ENCODE peak calls at places on chromosome 20, in eight cellular contexts. S is fibroblast of mammary gland, E is left ventricle myocardium inferior, B is fibroblast of lung, M is psoas muscle, A is cardiac muscle cell, U is bronchial epithelial cell, Q is spleen. L is an unnamed sample.

GRCh38 chr20:19047040-19047950 is 165.1 kb upstream of the SLC24A3 start:
- DNase-seq in Q (no peak), E (peak; percentile 58), U (peak; percentile 91), A (no peak), B (no peak), M (peak; percentile 66), S (no peak), L (no peak)

GRCh38 chr20:59747671-59748515 is 143.6 kb downstream of the PHACTR3 start:
- DNase-seq in E (no peak), S (no peak), B (no peak), Q (peak; percentile 46), A (no peak), M (no peak), U (no peak), L (no peak)

GRCh38 chr20:63137851-63138415 is 78.0 kb downstream of the YTHDF1 start:
- DNase-seq in S (no peak), E (no peak), U (no peak), Q (peak; percentile 62), M (no peak), B (no peak), A (no peak), L (no peak)

GRCh38 chr20:30168025-30168799 is 1089.3 kb upstream of the DEFB115 start:
- DNase-seq in E (no peak), M (no peak), B (no peak), A (no peak), U (no peak), Q (peak; percentile 75), S (no peak), L (no peak)

GRCh38 chr20:43959079-43959919 is 44.6 kb downstream of the TOX2 start:
- DNase-seq in U (no peak), Q (peak; percentile 72), S (peak; percentile 64), M (no peak), A (peak; percentile 62), B (peak; percentile 53), E (no peak), L (peak; percentile 41)

GRCh38 chr20:44717986-44718385 is 2.8 kb downstream of the CCN5 start:
- DNase-seq in Q (no peak), E (no peak), A (no peak), M (no peak), U (no peak), S (no peak), B (no peak), L (no peak)

GRCh38 chr20:13990465-13990864 is at the start of gene SEL1L2:
- DNase-seq in M (no peak), U (no peak), E (no peak), B (no peak), Q (no peak), A (no peak), S (no peak), L (no peak)

GRCh38 chr20:2688041-2688591 is 4.5 kb upstream of the EBF4 start:
- DNase-seq in A (peak; percentile 79), S (peak; percentile 28), M (peak; percentile 34), B (peak; percentile 16), E (peak; percentile 36), U (no peak), Q (peak; percentile 87), L (no peak)

GRCh38 chr20:45090481-45090880 is 10.4 kb downstream of the KCNS1 start:
- DNase-seq in E (no peak), B (peak; percentile 43), U (no peak), A (no peak), M (no peak), S (no peak), Q (no peak), L (peak; percentile 74)

GRCh38 chr20:63706852-63707557 is 771 bp downstream of the ARFRP1 start:
- DNase-seq in A (no peak), Q (peak; percentile 91), B (no peak), U (peak; percentile 55), M (peak; percentile 48), S (peak; percentile 46), E (no peak), L (peak; percentile 20)

GRCh38 chr20:31838646-31839292 is 6.6 kb downstream of the FOXS1 start:
- DNase-seq in Q (no peak), U (no peak), S (no peak), M (no peak), E (no peak), A (peak; percentile 86), B (no peak), L (no peak)

GRCh38 chr20:18009116-18009515 is 40.3 kb downstream of the MGME1 start:
- DNase-seq in U (no peak), M (no peak), B (no peak), S (no peak), Q (peak; percentile 20), A (no peak), E (no peak), L (no peak)

GRCh38 chr20:59770851-59771250 is 162.6 kb downstream of the SYCP2 start:
- DNase-seq in Q (no peak), M (no peak), U (no peak), S (no peak), E (no peak), A (no peak), B (no peak), L (no peak)

GRCh38 chr20:815914-816606 is 17.5 kb upstream of the FAM110A start:
- DNase-seq in Q (peak; percentile 82), A (peak; percentile 66), B (peak; percentile 18), U (peak; percentile 36), E (peak; percentile 46), S (peak; percentile 56), M (peak; percentile 54), L (peak; percentile 45)

GRCh38 chr20:44405246-44405645 is 49.7 kb downstream of the HNF4A start:
- DNase-seq in U (no peak), M (no peak), B (no peak), A (no peak), Q (no peak), E (no peak), S (no peak), L (peak; percentile 18)

GRCh38 chr20:36155629-36155971 is 1.1 kb downstream of the EPB41L1 start:
- DNase-seq in E (no peak), B (no peak), M (no peak), S (no peak), A (no peak), Q (no peak), U (no peak), L (no peak)
- H3K4me3 ChIP-seq in E (peak overlapping the region; percentile 77), B (no peak overlapping the region), M (peak overlapping the region; percentile 72), S (no peak overlapping the region), A (no peak overlapping the region), Q (peak overlapping the region; percentile 49), U (no peak overlapping the region), L (peak overlapping the region; percentile 83)

GRCh38 chr20:5511505-5511904 is 194.8 kb upstream of the PROKR2 start:
- DNase-seq in U (no peak), M (no peak), A (no peak), Q (no peak), S (no peak), B (no peak), E (no peak), L (no peak)

GRCh38 chr20:5509803-5510202 is 193.0 kb upstream of the PROKR2 start:
- DNase-seq in B (no peak), M (no peak), A (no peak), E (no peak), S (no peak), U (no peak), Q (no peak), L (no peak)

GRCh38 chr20:5510446-5510845 is 193.7 kb upstream of the PROKR2 start:
- DNase-seq in S (no peak), E (no peak), A (no peak), B (no peak), Q (no peak), U (no peak), M (no peak), L (no peak)

GRCh38 chr20:5511930-5512329 is 195.2 kb upstream of the PROKR2 start:
- DNase-seq in B (no peak), S (no peak), Q (no peak), U (no peak), E (no peak), M (no peak), A (no peak), L (no peak)

GRCh38 chr20:5511082-5511481 is 194.3 kb upstream of the PROKR2 start:
- DNase-seq in B (no peak), U (no peak), M (no peak), Q (no peak), A (no peak), E (no peak), S (no peak), L (no peak)
- TF ChIP-seq CTCF in B (no peak), U (no peak), M (no peak), Q (no peak), A (no peak), E (no peak), S (no peak), L (no peak)

GRCh38 chr20:38812182-38812581 is 6.7 kb downstream of the PPP1R16B start:
- DNase-seq in A (no peak), U (no peak), B (no peak), Q (no peak), M (no peak), S (no peak), E (no peak), L (no peak)

GRCh38 chr20:38812915-38813573 is 7.5 kb downstream of the PPP1R16B start:
- DNase-seq in B (no peak), M (no peak), Q (no peak), S (no peak), U (no peak), A (no peak), E (no peak), L (no peak)

GRCh38 chr20:38810926-38811325 is 5.4 kb downstream of the PPP1R16B start:
- DNase-seq in M (no peak), E (no peak), S (no peak), B (no peak), Q (no peak), A (no peak), U (no peak), L (no peak)

GRCh38 chr20:38809942-38810341 is 4.4 kb downstream of the PPP1R16B start:
- DNase-seq in Q (no peak), A (no peak), M (no peak), S (no peak), U (no peak), E (no peak), B (no peak), L (no peak)

GRCh38 chr20:38811769-38812168 is 6.3 kb downstream of the PPP1R16B start:
- DNase-seq in U (no peak), A (no peak), Q (no peak), S (no peak), E (no peak), M (no peak), B (no peak), L (no peak)
- H3K4me3 ChIP-seq in U (no peak overlapping the region), A (no peak overlapping the region), Q (no peak overlapping the region), S (no peak overlapping the region), E (no peak overlapping the region), M (no peak overlapping the region), B (no peak overlapping the region), L (no peak overlapping the region)

DNA sequence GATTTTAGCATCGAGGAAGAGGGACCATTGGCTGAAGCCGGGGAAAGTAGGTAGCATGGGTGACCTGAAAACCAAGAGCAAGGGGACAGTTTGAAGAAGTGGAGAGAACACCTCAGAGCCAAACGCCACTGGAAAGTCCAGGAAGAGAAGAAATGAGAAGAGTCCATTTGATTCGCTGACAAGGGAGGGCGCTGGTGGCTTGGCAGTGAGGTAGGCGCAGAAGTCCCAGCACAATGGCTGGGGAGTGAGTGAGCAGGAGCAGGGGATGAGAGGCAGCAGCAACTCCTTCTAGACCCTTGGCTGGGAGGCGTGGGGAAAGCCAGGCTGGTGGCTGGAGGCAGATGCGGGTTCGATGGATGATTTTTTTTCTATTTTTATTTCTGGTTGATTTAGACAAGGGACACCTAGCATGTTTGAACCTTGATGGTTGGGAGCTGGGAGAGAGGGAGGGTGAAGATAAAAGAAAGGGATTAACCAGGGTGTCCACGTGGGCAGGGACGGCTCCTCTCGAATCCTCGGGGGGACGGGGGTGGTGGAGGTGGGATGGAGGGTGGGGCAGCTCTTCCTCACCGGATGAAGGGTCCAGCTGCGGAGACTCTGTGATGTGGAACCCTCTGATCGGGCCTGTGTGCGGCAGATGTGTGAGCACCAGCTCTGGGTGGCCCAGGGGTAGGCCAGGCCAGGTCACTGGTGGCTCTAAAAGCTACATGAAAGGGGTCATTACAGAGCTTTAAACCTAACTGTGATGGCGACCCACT is 164.2 kb downstream of the NFATC2 start:
- DNase-seq in Q (peak; percentile 67), M (no peak), S (no peak), A (no peak), B (no peak), E (no peak), U (no peak), L (no peak)
- TF ChIP-seq CTCF in Q (no peak), M (no peak), S (peak; percentile 8), A (no peak), B (peak; percentile 7), E (no peak), U (peak; percentile 13), L (peak; percentile 23)